ENCODE peak calls at places on chromosomes 12 and 14, in four cellular contexts. V is AG09319, F is A549, L is progenitor cell of endocrine pancreas. Q is an unnamed sample.

GRCh38 chr12:10959777-10960176 is 20.7 kb upstream of the TAS2R14 start:
- DNase-seq in F (peak), L (no peak), V (no peak), Q (no peak)

GRCh38 chr14:72607386-72608125 is 286.3 kb downstream of the DPF3 start:
- DNase-seq in V (no peak), L (no peak), F (no peak), Q (peak)

GRCh38 chr14:97379091-97379531 is 581.9 kb downstream of the VRK1 start:
- DNase-seq in F (no peak), V (no peak), L (no peak), Q (no peak)

GRCh38 chr14:73785834-73786631 is 65.6 kb upstream of the PTGR2 start:
- DNase-seq in L (peak), V (peak), F (peak), Q (peak)

GRCh38 chr12:132159555-132160003 is 15.3 kb downstream of the NOC4L start:
- DNase-seq in L (no peak), F (no peak), V (no peak), Q (no peak)

GRCh38 chr12:6322969-6323339 is 12.5 kb downstream of the PLEKHG6 start:
- DNase-seq in F (no peak), V (no peak), L (no peak), Q (no peak)

GRCh38 chr12:133129368-133130037 is 571 bp downstream of the ZNF891 start:
- DNase-seq in V (no peak), F (no peak), L (no peak), Q (peak)

GRCh38 chr12:62290804-62291203 is 30.6 kb downstream of the USP15 start:
- DNase-seq in V (no peak), F (no peak), L (no peak), Q (no peak)

DNA sequence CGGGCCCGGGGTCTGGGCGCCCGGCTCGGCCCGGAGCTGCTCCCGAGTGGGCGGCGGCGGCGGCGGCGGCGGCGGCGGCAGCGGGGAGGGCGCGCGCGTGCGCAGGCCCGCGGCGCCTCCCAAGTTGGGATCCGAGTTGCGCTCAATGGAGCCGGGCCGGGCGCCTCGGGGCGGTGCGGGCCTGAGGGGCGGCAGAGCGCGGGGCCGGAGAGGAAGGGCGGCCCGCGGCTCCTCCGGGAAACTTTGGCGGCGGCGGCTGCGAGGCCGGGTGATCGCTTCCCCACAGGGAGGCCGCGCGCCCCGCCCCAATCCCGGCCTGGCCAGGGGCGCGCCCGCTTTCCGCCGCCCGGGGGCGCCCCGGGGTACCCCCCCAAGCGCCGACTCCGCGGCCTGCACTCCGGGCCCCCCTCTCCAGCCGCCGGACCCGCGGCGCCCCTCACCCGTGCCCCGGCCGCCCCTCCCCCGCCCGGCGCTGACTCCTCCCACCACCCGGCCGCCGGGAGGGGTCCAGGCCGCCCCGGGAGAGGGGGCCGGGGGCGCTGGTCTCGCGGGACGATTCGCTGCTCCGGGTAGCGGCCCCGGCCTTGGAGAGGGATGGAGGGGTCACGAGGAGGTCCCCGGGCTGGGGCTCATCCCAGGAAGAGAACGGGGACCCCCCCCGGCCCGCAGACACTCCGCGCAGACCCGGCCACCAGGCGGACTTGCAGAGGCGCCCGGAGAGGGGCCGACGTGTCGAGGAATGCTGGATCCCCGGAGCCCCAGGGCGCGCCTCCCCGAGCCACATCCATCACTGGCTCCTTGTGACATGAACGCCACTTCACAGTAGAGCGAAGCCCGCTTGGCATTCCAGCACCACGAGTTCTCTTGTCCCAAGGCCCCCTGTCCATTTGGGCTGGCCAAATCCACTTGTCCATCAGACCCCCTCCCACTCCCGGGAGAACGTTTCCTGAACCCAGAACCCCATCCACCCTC is at the start of gene RILPL1:
- DNase-seq in L (peak), F (peak), V (no peak), Q (peak)
- TF ChIP-seq CTCF in L (peak), F (peak), V (peak), Q (no peak)

GRCh38 chr12:74900232-74900631 is 309.4 kb downstream of the KCNC2 start:
- DNase-seq in F (no peak), V (no peak), L (no peak), Q (no peak)

GRCh38 chr12:74910831-74911230 is 298.8 kb downstream of the KCNC2 start:
- DNase-seq in F (no peak), V (no peak), L (no peak), Q (no peak)

GRCh38 chr12:74903522-74903921 is 306.1 kb downstream of the KCNC2 start:
- DNase-seq in V (no peak), L (no peak), F (peak), Q (no peak)

DNA sequence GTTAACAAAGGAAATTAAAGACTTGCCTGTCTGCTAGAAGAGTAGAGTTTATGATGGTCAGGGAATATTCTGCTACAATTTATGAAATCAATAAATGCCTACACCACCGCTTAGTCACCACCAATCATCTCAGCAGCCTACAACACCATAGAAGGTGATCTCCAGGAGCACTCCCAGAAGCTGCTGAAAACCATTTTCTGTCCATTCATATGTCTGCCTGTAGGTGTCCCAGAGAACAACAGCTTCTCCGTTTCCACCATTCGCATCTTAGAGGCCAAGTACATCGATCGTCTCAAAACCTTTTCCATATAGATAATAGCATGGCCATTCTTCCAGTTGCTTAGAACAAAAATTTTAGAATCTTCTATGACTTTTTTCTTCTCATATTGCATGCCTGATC is 303.4 kb downstream of the KCNC2 start:
- DNase-seq in L (no peak), F (peak), V (no peak), Q (no peak)
- TF ChIP-seq CTCF in L (no peak), F (no peak), V (no peak), Q (no peak)

GRCh38 chr14:101959277-101959676 is 5.1 kb upstream of the DYNC1H1 start:
- DNase-seq in L (no peak), V (no peak), F (no peak), Q (no peak)

GRCh38 chr14:101961011-101961721 is 3.2 kb upstream of the DYNC1H1 start:
- DNase-seq in L (peak), F (peak), V (peak), Q (peak)

GRCh38 chr14:101958418-101959185 is 5.8 kb upstream of the DYNC1H1 start:
- DNase-seq in L (no peak), V (no peak), F (no peak), Q (no peak)

GRCh38 chr14:101961746-101962502 is 2.4 kb upstream of the DYNC1H1 start:
- DNase-seq in L (no peak), V (no peak), F (no peak), Q (no peak)

GRCh38 chr14:101960225-101960624 is 4.1 kb upstream of the DYNC1H1 start:
- DNase-seq in L (no peak), F (no peak), V (no peak), Q (no peak)
- TF ChIP-seq CTCF in L (peak), F (peak), V (peak), Q (peak)

GRCh38 chr14:76955575-76956252 is 72.8 kb downstream of the IRF2BPL start:
- DNase-seq in L (no peak), V (no peak), F (peak), Q (no peak)

GRCh38 chr14:76958020-76958965 is 70.2 kb downstream of the IRF2BPL start:
- DNase-seq in V (no peak), L (no peak), F (no peak), Q (no peak)

GRCh38 chr14:76957224-76957881 is 71.2 kb downstream of the IRF2BPL start:
- DNase-seq in F (no peak), V (no peak), L (no peak), Q (no peak)

GRCh38 chr14:76954791-76955190 is 73.7 kb downstream of the IRF2BPL start:
- DNase-seq in V (no peak), F (no peak), L (no peak), Q (no peak)

GRCh38 chr14:76956253-76957090 is 72.0 kb downstream of the IRF2BPL start:
- DNase-seq in V (peak), L (peak), F (peak), Q (peak)
- TF ChIP-seq CTCF in V (no peak), L (no peak), F (no peak), Q (no peak)

GRCh38 chr12:33628087-33628486 is 188.5 kb upstream of the SYT10 start:
- DNase-seq in V (no peak), L (no peak), F (peak), Q (no peak)
- TF ChIP-seq CTCF in V (no peak), L (no peak), F (no peak), Q (no peak)

GRCh38 chr14:89629383-89629782 is 212.3 kb upstream of the FOXN3 start:
- DNase-seq in V (no peak), L (no peak), F (no peak), Q (no peak)

GRCh38 chr14:89624500-89625156 is 207.6 kb upstream of the FOXN3 start:
- DNase-seq in V (no peak), L (no peak), F (no peak), Q (no peak)

GRCh38 chr14:89628521-89628920 is 211.5 kb upstream of the FOXN3 start:
- DNase-seq in F (no peak), V (no peak), L (no peak), Q (no peak)

GRCh38 chr14:89625208-89625987 is 208.4 kb upstream of the FOXN3 start:
- DNase-seq in V (no peak), L (no peak), F (no peak), Q (no peak)

DNA sequence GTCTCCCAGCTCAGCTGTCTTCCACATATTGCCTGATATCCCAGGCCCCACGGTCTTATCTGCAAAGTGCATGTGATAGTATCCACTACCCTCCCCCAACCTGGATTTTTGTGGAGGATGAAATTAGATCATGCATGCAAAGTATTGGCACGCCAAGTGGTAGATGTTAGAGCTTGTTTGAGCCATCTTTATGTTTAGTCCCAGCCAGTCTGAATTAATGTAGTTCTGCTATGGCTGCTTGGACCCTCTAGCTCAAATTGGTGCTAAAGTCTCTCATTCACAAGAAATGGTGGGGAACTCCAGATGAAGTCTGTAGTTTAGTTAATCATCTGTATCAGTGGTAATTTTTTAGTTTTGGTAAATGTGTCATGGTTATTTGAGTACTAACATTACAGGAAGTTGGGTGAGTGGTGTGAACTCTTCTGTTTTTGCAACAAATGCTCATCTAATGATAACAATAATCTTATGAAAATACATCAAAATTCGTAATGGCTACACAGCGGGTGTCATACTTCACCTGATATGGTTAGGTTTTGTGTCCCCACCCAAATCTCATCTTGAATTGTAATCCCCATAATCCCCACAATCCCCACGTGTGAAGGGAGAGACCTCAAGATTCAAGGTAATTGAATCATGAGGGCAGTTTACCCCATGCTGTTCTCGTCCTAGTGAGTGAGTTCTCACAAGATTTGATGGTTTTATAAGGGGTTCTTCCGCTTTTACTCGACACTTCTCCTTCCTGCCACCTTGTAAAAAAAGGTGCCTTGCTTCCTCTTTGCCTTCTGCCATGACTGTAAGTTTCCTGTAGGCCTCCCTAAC is 209.2 kb upstream of the FOXN3 start:
- DNase-seq in F (no peak), L (no peak), V (no peak), Q (no peak)
- TF ChIP-seq CTCF in F (no peak), L (no peak), V (no peak), Q (no peak)

DNA sequence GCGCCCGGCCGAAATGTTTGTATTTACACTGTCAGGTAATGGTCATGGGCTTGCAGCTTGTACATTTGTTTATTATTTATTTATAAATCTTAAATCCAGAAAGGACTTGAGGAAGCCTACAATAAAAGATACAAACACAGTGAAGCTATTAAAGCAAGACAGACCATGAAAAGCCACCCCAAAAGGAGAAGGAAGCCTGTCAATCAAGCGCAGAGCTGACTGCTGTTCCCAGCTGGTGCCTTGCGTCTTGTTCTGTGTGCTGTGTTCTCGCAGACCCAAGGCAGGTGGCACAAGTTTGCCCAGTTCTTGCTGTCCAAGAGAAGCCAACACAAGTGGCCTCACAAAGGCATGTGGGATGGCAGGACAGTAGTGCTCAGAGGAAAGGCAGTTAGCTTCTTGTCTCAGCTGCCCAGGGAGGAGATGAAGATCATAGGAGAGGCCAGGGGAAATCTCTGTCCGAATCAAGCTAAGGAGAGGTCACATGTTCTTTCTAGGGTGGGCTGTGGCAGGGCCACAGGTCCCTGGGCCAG is 73.2 kb downstream of the SLC25A47 start:
- DNase-seq in V (no peak), F (no peak), L (no peak), Q (no peak)
- TF ChIP-seq CTCF in V (no peak), F (no peak), L (no peak), Q (no peak)

DNA sequence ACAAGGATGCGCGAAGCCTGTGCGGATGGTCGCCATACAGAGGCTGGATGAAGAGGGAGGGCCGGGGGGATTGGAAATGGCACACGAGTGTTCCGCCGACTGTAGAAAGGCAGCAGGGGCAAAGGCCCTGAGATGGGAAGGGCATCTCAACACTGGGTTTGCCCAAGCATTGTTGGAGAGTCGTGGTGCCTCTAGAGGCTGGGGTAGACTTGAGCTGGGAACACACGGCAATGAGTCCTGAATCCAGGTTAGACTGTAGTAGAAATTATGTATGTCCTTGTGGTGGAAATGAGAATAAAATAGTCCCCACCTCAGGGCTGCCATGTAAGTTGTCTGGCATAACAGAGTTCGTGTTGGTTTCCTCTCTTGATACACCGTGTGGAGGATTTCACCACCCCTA is 83.8 kb upstream of the CCND2 start:
- DNase-seq in F (no peak), V (no peak), L (no peak), Q (no peak)
- TF ChIP-seq CTCF in F (no peak), V (no peak), L (no peak), Q (no peak)